ENCODE peak calls at places on chromosomes 12 and 14, in four cellular contexts. P is lung; A is CD8-positive, alpha-beta T cell; K is Panc1. M is an unnamed sample.

GRCh38 chr14:67365476-67365875 is 5.3 kb downstream of the EIF2S1 start:
- DNase-seq in P (no peak), K (no peak), A (no peak), M (no peak)

GRCh38 chr14:72573725-72574426 is 320.0 kb downstream of the DPF3 start:
- DNase-seq in K (no peak), A (no peak), P (no peak), M (no peak)

GRCh38 chr12:105882404-105882803 is 256.4 kb downstream of the NUAK1 start:
- DNase-seq in P (no peak), K (no peak), A (no peak), M (no peak)

GRCh38 chr12:84270470-84271140 is 642.0 kb downstream of the SLC6A15 start:
- DNase-seq in P (no peak), A (no peak), K (no peak), M (no peak)

GRCh38 chr12:110249716-110250225 is 31.3 kb upstream of the ATP2A2 start:
- DNase-seq in K (no peak), A (no peak), P (no peak), M (no peak)

GRCh38 chr12:65728348-65728912 is 95.9 kb upstream of the HMGA2 start:
- DNase-seq in K (no peak), A (no peak), P (no peak), M (peak)

GRCh38 chr12:6347367-6348338 is 5.8 kb upstream of the TNFRSF1A start:
- DNase-seq in K (no peak), P (peak), A (no peak), M (no peak)

GRCh38 chr12:118164798-118165486 is 29.0 kb downstream of the PEBP1 start:
- DNase-seq in K (no peak), P (peak), A (no peak), M (peak)

GRCh38 chr12:60191676-60192359 is 596.0 kb downstream of the SLC16A7 start:
- DNase-seq in A (no peak), K (no peak), P (no peak), M (no peak)

DNA sequence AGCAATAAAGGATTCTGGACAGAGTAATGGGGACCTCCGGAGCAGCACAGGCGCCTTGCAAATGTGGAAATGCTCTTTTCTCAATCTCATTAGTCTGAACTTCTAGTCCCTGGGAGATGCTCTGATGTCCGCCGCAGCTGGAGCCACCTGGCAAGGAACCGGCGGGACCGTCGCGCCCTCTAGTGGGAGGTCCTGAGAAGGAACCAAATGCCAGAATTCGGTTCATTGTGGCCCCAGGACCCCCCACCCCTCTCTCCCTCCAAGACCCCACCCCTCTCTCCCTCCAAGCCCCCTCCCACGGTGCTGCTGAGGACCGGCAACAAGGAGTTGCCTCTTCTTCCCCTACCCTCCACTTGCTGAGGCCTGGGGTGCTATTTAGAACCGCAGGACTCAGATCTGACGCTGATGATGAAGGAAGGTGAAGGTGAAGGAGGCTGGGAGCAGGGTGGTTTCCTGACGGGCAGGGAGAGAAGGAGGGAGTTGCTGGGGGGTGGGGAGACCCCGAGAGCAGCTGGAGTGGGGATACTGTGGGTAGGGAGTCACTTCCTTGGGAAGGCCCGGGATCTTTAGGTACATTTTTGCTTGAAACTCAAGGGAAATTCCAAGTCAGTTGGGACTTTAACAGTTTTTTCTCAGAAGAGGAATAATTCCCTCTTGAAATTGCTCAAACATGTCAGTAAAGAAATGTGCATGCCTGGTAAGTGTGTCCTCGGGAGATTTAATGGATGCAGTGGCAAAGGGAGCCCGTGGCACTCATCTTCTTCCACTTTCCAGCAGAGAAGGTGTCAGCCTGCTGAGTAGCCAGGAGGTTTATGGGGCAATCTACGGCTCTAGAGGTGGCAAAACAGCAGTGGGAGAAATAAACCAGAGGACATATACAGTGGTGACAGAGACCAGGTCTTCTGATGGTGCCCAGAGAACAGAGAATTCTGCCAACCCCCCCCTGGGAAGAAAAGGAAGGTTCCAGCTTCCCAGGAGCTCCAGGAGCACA is 42.6 kb downstream of the SMIM41 start:
- DNase-seq in P (peak), K (no peak), A (peak), M (peak)
- TF ChIP-seq CTCF in P (peak), K (peak), A (peak), M (peak)

GRCh38 chr14:95293474-95293873 is 26.2 kb downstream of the CLMN start:
- DNase-seq in A (no peak), P (no peak), K (no peak), M (no peak)
- TF ChIP-seq CTCF in A (no peak), P (no peak), K (no peak), M (no peak)

DNA sequence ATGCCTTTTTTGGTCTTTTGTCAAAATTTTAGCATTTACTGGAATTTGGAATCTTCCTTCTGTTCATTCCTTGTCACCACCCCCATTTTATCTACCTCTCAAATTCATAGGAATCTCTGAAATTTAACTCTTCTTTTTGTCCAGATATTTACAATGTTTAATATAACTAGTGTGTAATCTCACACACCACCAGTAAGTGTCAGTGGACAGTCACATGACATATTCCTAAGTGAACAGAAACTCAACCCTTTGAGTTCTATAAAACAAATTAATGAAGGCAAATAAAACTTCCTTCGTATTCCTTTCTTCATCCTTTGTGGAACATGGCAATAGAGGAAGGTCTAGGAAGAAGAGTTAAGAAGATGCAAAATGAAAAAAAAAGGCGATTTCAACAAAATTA is 26.6 kb downstream of the ATF7 start:
- DNase-seq in K (no peak), P (no peak), A (no peak), M (no peak)
- TF ChIP-seq CTCF in K (peak), P (no peak), A (peak), M (no peak)

GRCh38 chr12:132477703-132478432 is 12.1 kb upstream of the FBRSL1 start:
- DNase-seq in P (no peak), K (no peak), A (no peak), M (no peak)

GRCh38 chr12:132478433-132478803 is 11.5 kb upstream of the FBRSL1 start:
- DNase-seq in A (no peak), K (no peak), P (no peak), M (no peak)

GRCh38 chr12:132479938-132480619 is 9.9 kb upstream of the FBRSL1 start:
- DNase-seq in P (no peak), A (no peak), K (no peak), M (no peak)

GRCh38 chr12:132479291-132479690 is 10.7 kb upstream of the FBRSL1 start:
- DNase-seq in P (no peak), A (no peak), K (no peak), M (no peak)

DNA sequence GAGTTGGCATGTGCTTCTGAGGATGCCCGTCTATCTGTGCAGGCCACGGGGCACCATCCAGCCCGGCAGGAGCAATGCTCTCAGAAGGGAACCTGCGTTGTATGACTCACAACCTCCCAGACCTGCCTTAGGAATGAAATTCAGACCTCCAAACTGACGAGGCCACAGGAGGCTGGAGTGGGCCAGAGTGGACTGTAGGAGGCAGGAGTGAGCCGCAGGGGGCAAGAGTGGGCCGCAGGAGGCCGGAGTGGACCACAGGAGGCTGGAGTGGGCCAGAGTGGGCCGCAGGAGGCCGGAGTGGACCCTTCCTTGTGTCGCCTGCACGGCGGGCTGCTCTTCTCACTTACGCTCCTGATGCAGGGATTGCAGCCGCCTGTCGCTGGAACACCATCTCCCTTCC is 11.1 kb upstream of the FBRSL1 start:
- DNase-seq in P (no peak), K (no peak), A (no peak), M (no peak)
- TF ChIP-seq CTCF in P (no peak), K (no peak), A (no peak), M (no peak)

DNA sequence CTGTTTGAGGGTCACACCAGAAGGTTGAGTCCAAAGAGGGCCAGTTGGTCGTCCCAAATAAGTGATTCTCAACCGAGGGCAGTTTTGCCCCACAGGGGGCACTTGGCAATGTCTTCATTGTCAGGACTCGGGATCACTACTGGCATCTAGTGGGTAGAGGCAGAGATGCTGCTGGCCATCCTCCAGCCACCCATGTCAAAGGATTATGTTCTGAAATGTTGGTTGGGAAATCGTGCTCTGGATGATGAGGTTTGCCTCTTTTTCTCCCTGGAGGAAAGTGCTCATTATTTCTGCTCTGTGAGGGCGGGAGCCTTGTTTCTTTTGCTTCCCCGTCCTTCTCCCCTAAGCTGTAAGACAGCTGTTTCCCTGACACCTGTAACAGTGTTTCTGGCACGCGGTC is 3.6 kb downstream of the ZNF839 start:
- DNase-seq in P (peak), A (no peak), K (peak), M (no peak)
- TF ChIP-seq CTCF in P (peak), A (no peak), K (peak), M (peak)

M was measured in GM13976.